ENCODE peak calls at places on chromosomes 2 and 18, in six cellular contexts. One of them, this sample, is unnamed.

GRCh38 chr2:96502891-96503636 is 2.1 kb downstream of the NEURL3 start:
- DNase-seq in heart right ventricle: no peak
- DNase-seq in testis: peak; percentile 85
- DNase-seq in Peyer's patch: no peak
- DNase-seq in thoracic aorta: no peak
- DNase-seq in breast epithelium: peak; percentile 16
- DNase-seq in this sample: no peak

GRCh38 chr18:53817976-53818950 is 406.2 kb downstream of the MBD2 start:
- DNase-seq in heart right ventricle: no peak
- DNase-seq in testis: no peak
- DNase-seq in Peyer's patch: no peak
- DNase-seq in thoracic aorta: no peak
- DNase-seq in breast epithelium: no peak
- DNase-seq in this sample: no peak

GRCh38 chr2:220036431-220036830 is 409.0 kb downstream of the SLC4A3 start:
- DNase-seq in heart right ventricle: no peak
- DNase-seq in testis: no peak
- DNase-seq in Peyer's patch: no peak
- DNase-seq in thoracic aorta: no peak
- DNase-seq in breast epithelium: no peak
- DNase-seq in this sample: no peak

GRCh38 chr2:221911890-221912289 is 339.8 kb upstream of the EPHA4 start:
- DNase-seq in heart right ventricle: no peak
- DNase-seq in testis: no peak
- DNase-seq in Peyer's patch: no peak
- DNase-seq in thoracic aorta: no peak
- DNase-seq in breast epithelium: no peak
- DNase-seq in this sample: no peak

GRCh38 chr2:148552675-148553331 is 91.7 kb upstream of the EPC2 start:
- DNase-seq in heart right ventricle: no peak
- DNase-seq in testis: no peak
- DNase-seq in Peyer's patch: no peak
- DNase-seq in thoracic aorta: no peak
- DNase-seq in breast epithelium: no peak
- DNase-seq in this sample: peak; percentile 62

GRCh38 chr2:62540786-62541168 is 34.8 kb upstream of the TMEM17 start:
- DNase-seq in heart right ventricle: no peak
- DNase-seq in testis: no peak
- DNase-seq in Peyer's patch: no peak
- DNase-seq in thoracic aorta: no peak
- DNase-seq in breast epithelium: no peak
- DNase-seq in this sample: no peak

GRCh38 chr2:135803276-135803675 is 33.7 kb downstream of the LCT start:
- DNase-seq in heart right ventricle: no peak
- DNase-seq in testis: no peak
- DNase-seq in Peyer's patch: no peak
- DNase-seq in thoracic aorta: no peak
- DNase-seq in breast epithelium: no peak
- DNase-seq in this sample: no peak

GRCh38 chr2:102397167-102397566 is 25.8 kb upstream of the IL18RAP start:
- DNase-seq in heart right ventricle: no peak
- DNase-seq in testis: no peak
- DNase-seq in Peyer's patch: no peak
- DNase-seq in thoracic aorta: no peak
- DNase-seq in breast epithelium: no peak
- DNase-seq in this sample: peak; percentile 31

GRCh38 chr2:64839844-64840243 is 149.4 kb upstream of the SLC1A4 start:
- DNase-seq in heart right ventricle: no peak
- DNase-seq in testis: no peak
- DNase-seq in Peyer's patch: no peak
- DNase-seq in thoracic aorta: no peak
- DNase-seq in breast epithelium: no peak
- DNase-seq in this sample: peak; percentile 84

GRCh38 chr2:138665932-138666331 is 114.3 kb downstream of the NXPH2 start:
- DNase-seq in heart right ventricle: no peak
- DNase-seq in testis: no peak
- DNase-seq in Peyer's patch: no peak
- DNase-seq in thoracic aorta: no peak
- DNase-seq in breast epithelium: no peak
- DNase-seq in this sample: no peak

DNA sequence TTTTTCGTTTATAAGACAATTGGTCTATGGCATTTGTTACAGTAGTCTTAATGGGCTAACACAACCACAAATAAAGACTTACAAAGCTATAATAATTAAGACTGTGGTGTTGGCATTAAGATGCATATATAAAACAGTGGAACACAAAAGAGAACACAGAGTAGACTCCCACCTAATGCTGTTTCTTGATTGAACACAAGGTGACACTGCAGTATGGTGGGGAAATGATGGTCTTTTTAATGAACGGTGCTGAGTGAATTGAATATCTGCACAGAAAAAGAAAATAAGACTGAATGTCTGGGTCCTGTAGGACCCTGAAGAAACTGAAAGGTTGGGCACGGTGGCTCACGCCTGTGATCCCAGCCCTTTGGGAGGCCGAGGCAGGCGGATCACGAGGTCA is 1136.6 kb upstream of the NXPH2 start:
- DNase-seq in heart right ventricle: no peak
- DNase-seq in testis: no peak
- DNase-seq in Peyer's patch: no peak
- DNase-seq in thoracic aorta: no peak
- DNase-seq in breast epithelium: no peak
- DNase-seq in this sample: no peak
- TF ChIP-seq CTCF in heart right ventricle: no peak
- TF ChIP-seq CTCF in testis: no peak
- TF ChIP-seq CTCF in Peyer's patch: no peak
- TF ChIP-seq CTCF in thoracic aorta: no peak
- TF ChIP-seq CTCF in breast epithelium: no peak
- TF ChIP-seq CTCF in this sample: no peak

GRCh38 chr2:47767880-47768609 is 14.9 kb upstream of the MSH6 start:
- DNase-seq in heart right ventricle: peak; percentile 75
- DNase-seq in testis: peak; percentile 83
- DNase-seq in Peyer's patch: peak; percentile 79
- DNase-seq in thoracic aorta: peak; percentile 8
- DNase-seq in breast epithelium: peak; percentile 41
- DNase-seq in this sample: peak; percentile 69
- H3K4me3 ChIP-seq in heart right ventricle: no peak overlapping the region
- H3K4me3 ChIP-seq in testis: no peak overlapping the region
- H3K4me3 ChIP-seq in Peyer's patch: no peak overlapping the region
- H3K4me3 ChIP-seq in thoracic aorta: peak overlapping the region; percentile 42
- H3K4me3 ChIP-seq in breast epithelium: no peak overlapping the region
- H3K4me3 ChIP-seq in this sample: no peak overlapping the region

GRCh38 chr2:110679337-110679707 is 1.5 kb upstream of the BUB1 start:
- DNase-seq in heart right ventricle: no peak
- DNase-seq in testis: peak; percentile 63
- DNase-seq in Peyer's patch: no peak
- DNase-seq in thoracic aorta: no peak
- DNase-seq in breast epithelium: no peak
- DNase-seq in this sample: peak; percentile 45
- TF ChIP-seq CTCF in heart right ventricle: no peak
- TF ChIP-seq CTCF in testis: no peak
- TF ChIP-seq CTCF in Peyer's patch: no peak
- TF ChIP-seq CTCF in thoracic aorta: no peak
- TF ChIP-seq CTCF in breast epithelium: no peak
- TF ChIP-seq CTCF in this sample: peak; percentile 12

GRCh38 chr2:133673570-133673969 is 105.3 kb upstream of the NCKAP5 start:
- DNase-seq in heart right ventricle: no peak
- DNase-seq in testis: no peak
- DNase-seq in Peyer's patch: no peak
- DNase-seq in thoracic aorta: no peak
- DNase-seq in breast epithelium: no peak
- DNase-seq in this sample: no peak

GRCh38 chr2:133676392-133677130 is 108.3 kb upstream of the NCKAP5 start:
- DNase-seq in heart right ventricle: no peak
- DNase-seq in testis: no peak
- DNase-seq in Peyer's patch: no peak
- DNase-seq in thoracic aorta: no peak
- DNase-seq in breast epithelium: no peak
- DNase-seq in this sample: no peak

GRCh38 chr2:133674433-133675331 is 106.4 kb upstream of the NCKAP5 start:
- DNase-seq in heart right ventricle: peak; percentile 25
- DNase-seq in testis: peak; percentile 55
- DNase-seq in Peyer's patch: no peak
- DNase-seq in thoracic aorta: no peak
- DNase-seq in breast epithelium: peak; percentile 54
- DNase-seq in this sample: no peak

GRCh38 chr2:133668547-133668946 is 100.3 kb upstream of the NCKAP5 start:
- DNase-seq in heart right ventricle: no peak
- DNase-seq in testis: no peak
- DNase-seq in Peyer's patch: no peak
- DNase-seq in thoracic aorta: no peak
- DNase-seq in breast epithelium: no peak
- DNase-seq in this sample: no peak

GRCh38 chr2:133674066-133674432 is 105.8 kb upstream of the NCKAP5 start:
- DNase-seq in heart right ventricle: no peak
- DNase-seq in testis: no peak
- DNase-seq in Peyer's patch: no peak
- DNase-seq in thoracic aorta: no peak
- DNase-seq in breast epithelium: no peak
- DNase-seq in this sample: no peak
- H3K4me3 ChIP-seq in heart right ventricle: no peak overlapping the region
- H3K4me3 ChIP-seq in testis: no peak overlapping the region
- H3K4me3 ChIP-seq in Peyer's patch: no peak overlapping the region
- H3K4me3 ChIP-seq in thoracic aorta: peak overlapping the region; percentile 63
- H3K4me3 ChIP-seq in breast epithelium: no peak overlapping the region
- H3K4me3 ChIP-seq in this sample: no peak overlapping the region

DNA sequence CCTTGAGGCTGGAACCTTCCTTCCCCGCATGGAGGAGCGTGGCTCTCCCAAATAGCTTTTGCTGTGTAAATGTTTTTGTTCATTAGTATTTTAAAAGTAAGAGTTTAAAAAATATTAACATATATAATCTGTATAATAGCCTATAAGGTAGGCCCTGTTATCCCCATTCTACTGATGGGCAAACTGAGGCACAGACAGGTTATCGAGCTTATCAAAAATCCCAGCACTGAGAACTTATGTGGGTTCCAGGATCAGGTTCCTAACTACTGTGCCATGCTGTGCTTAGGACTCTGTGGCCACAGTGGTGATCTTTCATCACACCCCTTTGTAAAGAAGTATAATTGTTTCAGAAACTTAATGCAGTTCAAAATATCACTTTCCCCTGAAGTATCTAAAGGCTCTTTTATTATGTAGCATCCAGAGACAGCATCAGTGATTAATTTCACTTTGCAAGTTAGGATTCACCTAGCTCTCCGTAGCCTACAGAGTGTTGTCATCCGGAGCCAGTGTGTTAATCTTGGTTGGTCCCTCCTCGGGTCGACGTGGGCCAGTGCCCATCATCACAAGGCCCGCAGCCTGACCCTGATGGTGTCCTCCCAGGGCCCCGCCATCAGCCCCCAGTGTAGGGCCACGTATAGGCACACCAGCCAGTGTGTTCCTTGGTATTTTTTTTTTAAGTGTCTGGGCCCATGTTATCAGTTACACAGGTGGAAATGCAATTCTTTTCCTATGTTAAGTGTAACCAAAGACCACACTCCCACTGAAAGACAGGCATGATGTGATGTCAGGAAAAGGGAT is 28.7 kb downstream of the CABLES1 start:
- DNase-seq in heart right ventricle: no peak
- DNase-seq in testis: no peak
- DNase-seq in Peyer's patch: no peak
- DNase-seq in thoracic aorta: no peak
- DNase-seq in breast epithelium: no peak
- DNase-seq in this sample: no peak
- TF ChIP-seq CTCF in heart right ventricle: no peak
- TF ChIP-seq CTCF in testis: no peak
- TF ChIP-seq CTCF in Peyer's patch: no peak
- TF ChIP-seq CTCF in thoracic aorta: no peak
- TF ChIP-seq CTCF in breast epithelium: no peak
- TF ChIP-seq CTCF in this sample: no peak

DNA sequence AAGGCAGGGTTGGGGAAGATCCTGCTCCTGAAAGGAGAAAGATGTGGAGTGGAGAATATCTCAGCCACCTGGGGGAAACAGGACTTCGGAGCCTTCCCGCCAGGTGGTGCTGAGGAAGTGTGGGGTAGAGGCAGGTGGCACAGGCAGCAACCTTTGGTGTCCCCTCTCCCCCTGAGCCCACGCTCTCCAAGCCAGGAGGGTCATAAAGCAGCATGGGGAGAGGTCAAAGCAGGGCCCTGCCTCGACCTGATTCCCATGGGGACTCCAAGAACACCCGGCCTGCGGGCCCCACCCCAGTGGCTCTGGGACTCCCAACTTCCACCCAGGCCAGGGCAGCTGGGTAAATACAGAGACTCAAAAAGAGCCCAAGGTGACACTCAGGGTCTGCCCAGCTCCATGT is 54.3 kb upstream of the SLC66A3 start:
- DNase-seq in heart right ventricle: no peak
- DNase-seq in testis: peak; percentile 7
- DNase-seq in Peyer's patch: no peak
- DNase-seq in thoracic aorta: no peak
- DNase-seq in breast epithelium: no peak
- DNase-seq in this sample: no peak
- H3K4me3 ChIP-seq in heart right ventricle: no peak overlapping the region
- H3K4me3 ChIP-seq in testis: no peak overlapping the region
- H3K4me3 ChIP-seq in Peyer's patch: no peak overlapping the region
- H3K4me3 ChIP-seq in thoracic aorta: no peak overlapping the region
- H3K4me3 ChIP-seq in breast epithelium: no peak overlapping the region
- H3K4me3 ChIP-seq in this sample: no peak overlapping the region

DNA sequence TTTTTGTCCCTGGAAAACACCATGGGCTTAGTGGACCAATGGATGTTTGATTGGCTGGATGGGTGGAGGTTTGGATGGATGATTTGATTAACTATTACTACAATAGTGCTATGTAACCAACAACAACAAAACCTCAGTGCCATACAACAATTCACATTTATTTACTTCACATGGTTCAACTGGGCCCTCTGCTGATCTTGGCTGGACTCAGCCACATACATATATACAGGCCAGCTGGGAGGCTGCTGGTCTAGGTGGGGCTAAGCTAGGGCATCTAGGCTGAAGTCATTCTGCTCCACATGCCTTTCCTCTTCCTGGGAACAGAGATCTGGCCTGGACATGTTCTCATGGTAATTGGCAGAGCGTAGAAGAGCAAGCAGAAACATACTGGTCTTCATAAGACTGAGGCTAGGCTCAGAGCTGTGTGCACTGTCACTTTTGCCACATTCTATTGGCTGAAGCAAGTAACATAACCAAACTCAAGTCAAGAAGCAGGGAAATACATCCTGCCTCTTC is 102.8 kb upstream of the RNF152 start:
- DNase-seq in heart right ventricle: no peak
- DNase-seq in testis: no peak
- DNase-seq in Peyer's patch: no peak
- DNase-seq in thoracic aorta: no peak
- DNase-seq in breast epithelium: no peak
- DNase-seq in this sample: no peak
- TF ChIP-seq CTCF in heart right ventricle: no peak
- TF ChIP-seq CTCF in testis: no peak
- TF ChIP-seq CTCF in Peyer's patch: no peak
- TF ChIP-seq CTCF in thoracic aorta: no peak
- TF ChIP-seq CTCF in breast epithelium: no peak
- TF ChIP-seq CTCF in this sample: no peak

DNA sequence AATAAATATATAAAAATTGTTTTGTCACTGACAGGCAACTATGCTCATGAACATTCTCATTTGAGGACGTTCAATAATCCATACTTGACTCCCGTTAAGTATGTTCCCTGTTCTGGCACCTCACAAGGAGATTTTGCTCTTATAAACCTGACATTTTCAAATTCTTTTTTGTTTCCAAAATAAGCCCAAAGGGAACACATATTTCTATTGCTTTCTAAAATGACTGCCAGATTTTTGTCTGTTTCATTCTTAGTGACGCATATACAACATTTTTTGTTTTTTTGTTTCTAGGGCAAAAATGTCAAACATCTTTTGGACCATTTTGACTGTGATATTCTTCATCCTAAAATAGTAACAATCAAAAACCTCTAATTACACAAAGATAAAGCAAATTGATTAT is 50.5 kb downstream of the CYTIP start:
- DNase-seq in heart right ventricle: no peak
- DNase-seq in testis: no peak
- DNase-seq in Peyer's patch: no peak
- DNase-seq in thoracic aorta: no peak
- DNase-seq in breast epithelium: no peak
- DNase-seq in this sample: no peak
- H3K4me3 ChIP-seq in heart right ventricle: no peak overlapping the region
- H3K4me3 ChIP-seq in testis: no peak overlapping the region
- H3K4me3 ChIP-seq in Peyer's patch: no peak overlapping the region
- H3K4me3 ChIP-seq in thoracic aorta: no peak overlapping the region
- H3K4me3 ChIP-seq in breast epithelium: no peak overlapping the region
- H3K4me3 ChIP-seq in this sample: no peak overlapping the region

This sample was measured in NB4.